ENCODE peak calls at places on chromosomes 3 and 15, in nine cellular contexts. E is stimulated activated CD8-positive, alpha-beta memory T cell treated with anti-CD3 and anti-CD28 coated beads, Interleukin-7, amount 100 ng/mL, for 1 hour; X is KG1; T is mesothelial cell of epicardium; C is lung; Q is retinal pigment epithelial cell; Y is pons; S is NCI-H1436; L is CD4-positive, alpha-beta T cell. J is an unnamed sample.

GRCh38 chr3:177602601-177603136 is 405.4 kb upstream of the TBL1XR1 start:
- DNase-seq in C (no peak), T (no peak), S (peak; percentile 34), E (no peak), L (no peak), Y (no peak), Q (no peak), X (no peak), J (peak; percentile 43)

GRCh38 chr15:75178171-75178937 is 23.3 kb upstream of the C15orf39 start:
- DNase-seq in L (no peak), Y (no peak), S (peak; percentile 49), X (no peak), Q (no peak), T (no peak), E (no peak), C (peak; percentile 33), J (peak; percentile 97)

GRCh38 chr3:42478830-42479229 is 23.6 kb upstream of the VIPR1 start:
- DNase-seq in E (no peak), X (no peak), Y (no peak), L (no peak), T (no peak), C (no peak), S (no peak), Q (no peak), J (no peak)

GRCh38 chr15:38860253-38860652 is 295.6 kb upstream of the RASGRP1 start:
- DNase-seq in E (no peak), Y (peak; percentile 48), Q (no peak), L (no peak), C (no peak), S (no peak), X (no peak), T (no peak), J (peak; percentile 12)

GRCh38 chr15:36966704-36967103 is 133.6 kb downstream of the MEIS2 start:
- DNase-seq in C (no peak), E (no peak), S (no peak), Q (no peak), Y (no peak), L (no peak), T (no peak), X (no peak), J (no peak)

GRCh38 chr3:16383864-16384263 is 118.9 kb downstream of the OXNAD1 start:
- DNase-seq in X (no peak), Y (no peak), C (no peak), L (no peak), S (no peak), E (no peak), T (no peak), Q (no peak), J (no peak)

GRCh38 chr3:149199474-149199873 is 22.2 kb downstream of the CP start:
- DNase-seq in Y (no peak), C (no peak), X (no peak), E (no peak), T (no peak), L (no peak), S (peak; percentile 58), Q (no peak), J (no peak)

GRCh38 chr3:71288269-71288930 is 295.1 kb downstream of the FOXP1 start:
- DNase-seq in X (no peak), L (no peak), Q (no peak), Y (no peak), C (no peak), S (no peak), E (no peak), T (no peak), J (no peak)

GRCh38 chr3:78143000-78143399 is 1103.1 kb downstream of the ROBO2 start:
- DNase-seq in C (no peak), S (no peak), E (no peak), L (no peak), Q (peak; percentile 18), T (no peak), Y (no peak), X (no peak), J (no peak)

GRCh38 chr3:76365284-76365683 is 579.9 kb upstream of the ZNF717 start:
- DNase-seq in S (no peak), C (no peak), E (no peak), L (no peak), Y (no peak), T (no peak), X (no peak), Q (no peak), J (no peak)